ENCODE peak calls at places on chromosomes 16 and 17, in six cellular contexts. One of them, this sample, is unnamed.

GRCh38 chr17:47882247-47882646 is 13.8 kb upstream of the SP2 start:
- DNase-seq in HS-5: no peak
- DNase-seq in GM20000: no peak
- DNase-seq in lower leg skin: no peak
- DNase-seq in GM04503: peak; percentile 65
- DNase-seq in right cardiac atrium: no peak
- DNase-seq in this sample: no peak

GRCh38 chr17:76485569-76485968 is 15.7 kb downstream of the RHBDF2 start:
- DNase-seq in GM04503: no peak
- DNase-seq in GM20000: no peak
- DNase-seq in HS-5: no peak
- DNase-seq in lower leg skin: no peak
- DNase-seq in right cardiac atrium: peak; percentile 76
- DNase-seq in this sample: no peak

GRCh38 chr17:17472333-17472920 is 4.4 kb upstream of the MED9 start:
- DNase-seq in lower leg skin: no peak
- DNase-seq in GM04503: no peak
- DNase-seq in GM20000: no peak
- DNase-seq in right cardiac atrium: no peak
- DNase-seq in HS-5: no peak
- DNase-seq in this sample: no peak

GRCh38 chr17:13074026-13074425 is 56.2 kb upstream of the ELAC2 start:
- DNase-seq in right cardiac atrium: no peak
- DNase-seq in GM04503: peak; percentile 27
- DNase-seq in HS-5: peak; percentile 52
- DNase-seq in GM20000: no peak
- DNase-seq in lower leg skin: peak; percentile 70
- DNase-seq in this sample: peak; percentile 6

GRCh38 chr17:1413281-1413791 is 13.3 kb upstream of the YWHAE start:
- DNase-seq in GM04503: peak; percentile 54
- DNase-seq in lower leg skin: no peak
- DNase-seq in GM20000: no peak
- DNase-seq in HS-5: no peak
- DNase-seq in right cardiac atrium: peak; percentile 92
- DNase-seq in this sample: peak; percentile 82

GRCh38 chr17:81251091-81251942 is 12.2 kb downstream of the NDUFAF8 start:
- DNase-seq in GM04503: no peak
- DNase-seq in right cardiac atrium: peak; percentile 69
- DNase-seq in GM20000: no peak
- DNase-seq in lower leg skin: no peak
- DNase-seq in HS-5: no peak
- DNase-seq in this sample: no peak

GRCh38 chr16:21283521-21284289 is 5.6 kb upstream of the CRYM start:
- DNase-seq in HS-5: peak; percentile 15
- DNase-seq in right cardiac atrium: peak; percentile 84
- DNase-seq in GM04503: no peak
- DNase-seq in GM20000: peak; percentile 62
- DNase-seq in lower leg skin: peak; percentile 87
- DNase-seq in this sample: peak; percentile 22

GRCh38 chr16:15032547-15033308 is 23.1 kb downstream of the NTAN1 start:
- DNase-seq in GM04503: no peak
- DNase-seq in HS-5: no peak
- DNase-seq in GM20000: no peak
- DNase-seq in lower leg skin: peak; percentile 76
- DNase-seq in right cardiac atrium: peak; percentile 28
- DNase-seq in this sample: peak; percentile 30

GRCh38 chr16:50155925-50156324 is 2.8 kb downstream of the TENT4B start:
- DNase-seq in GM20000: no peak
- DNase-seq in GM04503: no peak
- DNase-seq in HS-5: no peak
- DNase-seq in lower leg skin: no peak
- DNase-seq in right cardiac atrium: no peak
- DNase-seq in this sample: no peak

GRCh38 chr16:25176136-25176535 is 40.6 kb upstream of the AQP8 start:
- DNase-seq in HS-5: no peak
- DNase-seq in GM04503: no peak
- DNase-seq in lower leg skin: no peak
- DNase-seq in GM20000: no peak
- DNase-seq in right cardiac atrium: no peak
- DNase-seq in this sample: no peak

This sample was measured in astrocyte of the spinal cord.